ENCODE peak calls at places on chromosomes 16 and 17, in four cellular contexts. Q, R, D and B are unnamed samples.

GRCh38 chr17:57337390-57337789 is 81.1 kb downstream of the MSI2 start:
- DNase-seq in Q (no peak), R (no peak), D (no peak), B (no peak)

GRCh38 chr17:6641374-6641818 is 536 bp downstream of the TXNDC17 start:
- DNase-seq in Q (no peak), R (no peak), D (peak; percentile 9), B (no peak)

GRCh38 chr16:54288592-54289241 is 2.1 kb upstream of the IRX3 start:
- DNase-seq in Q (no peak), R (no peak), D (no peak), B (no peak)

GRCh38 chr17:43531082-43531378 is 15.1 kb downstream of the ETV4 start:
- DNase-seq in Q (no peak), R (no peak), D (no peak), B (no peak)

GRCh38 chr17:33811006-33811760 is 443.9 kb upstream of the CCL2 start:
- DNase-seq in Q (no peak), R (no peak), D (no peak), B (peak; percentile 6)

GRCh38 chr17:31596382-31597323 is 205.2 kb downstream of the RAB11FIP4 start:
- DNase-seq in Q (peak; percentile 70), R (peak; percentile 44), D (peak; percentile 54), B (no peak)

GRCh38 chr17:81036128-81036891 is 1.4 kb downstream of the BAIAP2 start:
- DNase-seq in Q (no peak), R (no peak), D (no peak), B (no peak)

GRCh38 chr17:933168-934083 is 46.1 kb downstream of the NXN start:
- DNase-seq in Q (no peak), R (peak; percentile 75), D (no peak), B (no peak)

GRCh38 chr16:11406177-11406560 is 60.9 kb downstream of the RMI2 start:
- DNase-seq in Q (no peak), R (no peak), D (no peak), B (no peak)

GRCh38 chr17:77869665-77870132 is 88.8 kb upstream of the TNRC6C start:
- DNase-seq in Q (peak; percentile 87), R (no peak), D (no peak), B (no peak)

GRCh38 chr17:48261297-48261880 is 153.8 kb downstream of the SNX11 start:
- DNase-seq in Q (no peak), R (peak; percentile 54), D (peak; percentile 57), B (peak; percentile 20)

GRCh38 chr17:30095507-30096244 is 20.9 kb upstream of the NSRP1 start:
- DNase-seq in Q (peak; percentile 36), R (peak; percentile 64), D (no peak), B (peak; percentile 18)

GRCh38 chr17:69227536-69227935 is 1.1 kb downstream of the ABCA10 start:
- DNase-seq in Q (no peak), R (no peak), D (no peak), B (no peak)
- TF ChIP-seq TCF12 in Q (no peak), R (no peak), D (no peak), B (no peak)

GRCh38 chr16:84117482-84117843 is 721 bp upstream of the MBTPS1 start:
- DNase-seq in Q (no peak), R (no peak), D (no peak), B (peak; percentile 57)

GRCh38 chr16:84119368-84119767 is 2.6 kb upstream of the MBTPS1 start:
- DNase-seq in Q (no peak), R (no peak), D (no peak), B (no peak)

GRCh38 chr16:84116720-84117481 is at the start of gene MBTPS1:
- DNase-seq in Q (peak; percentile 91), R (peak; percentile 97), D (peak; percentile 91), B (peak; percentile 99)

GRCh38 chr16:84120023-84120422 is 3.3 kb upstream of the MBTPS1 start:
- DNase-seq in Q (no peak), R (no peak), D (no peak), B (no peak)

GRCh38 chr16:84115919-84116719 is 623 bp downstream of the MBTPS1 start:
- DNase-seq in Q (no peak), R (peak; percentile 54), D (no peak), B (no peak)
- TF ChIP-seq TCF12 in Q (no peak), R (no peak), D (no peak), B (no peak)

GRCh38 chr16:67537636-67538591 is 9.3 kb downstream of the RIPOR1 start:
- DNase-seq in Q (no peak), R (no peak), D (no peak), B (peak; percentile 85)
- TF ChIP-seq TCF12 in Q (no peak), R (no peak), D (no peak), B (no peak)

DNA sequence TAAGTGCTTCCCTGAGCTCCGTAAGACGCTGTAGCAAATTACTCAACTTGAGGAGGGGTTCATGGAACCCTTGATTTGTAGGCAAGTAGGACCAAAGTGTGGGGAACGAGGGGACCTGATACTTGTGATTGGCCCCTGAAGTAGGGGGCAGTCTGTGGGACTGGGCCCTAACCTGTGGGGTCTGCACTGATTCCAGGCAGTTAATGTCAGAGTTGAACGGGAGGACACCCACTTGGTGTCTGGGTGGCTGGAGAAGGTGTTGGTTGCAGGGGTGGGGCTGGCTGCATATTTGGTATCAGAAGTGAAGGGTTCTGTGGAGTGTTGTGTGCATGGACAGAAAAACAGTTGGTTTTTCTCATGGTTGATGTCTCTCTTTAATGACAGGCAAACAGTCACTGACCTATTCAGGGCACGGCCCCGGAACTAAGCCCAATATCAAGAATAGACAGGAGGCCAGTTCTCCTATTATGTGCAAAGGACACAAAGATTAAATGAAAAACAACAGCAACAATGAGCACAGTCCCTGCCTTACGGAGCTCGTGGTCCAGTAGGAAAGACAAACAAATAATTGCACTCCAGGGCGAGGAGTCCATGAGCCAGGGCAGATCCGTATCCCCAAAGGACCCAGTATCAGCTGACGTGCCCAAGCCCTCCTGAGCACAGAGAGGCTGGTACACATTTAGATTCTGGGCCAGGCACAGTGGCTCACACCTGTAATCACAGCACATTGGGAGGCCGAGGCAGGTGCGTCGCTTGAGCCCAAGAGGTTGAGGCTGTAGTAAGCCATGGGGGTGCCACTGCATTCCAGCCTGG is 19.2 kb downstream of the MXRA7 start:
- DNase-seq in Q (no peak), R (peak; percentile 86), D (no peak), B (no peak)
- TF ChIP-seq TCF12 in Q (no peak), R (no peak), D (no peak), B (no peak)

DNA sequence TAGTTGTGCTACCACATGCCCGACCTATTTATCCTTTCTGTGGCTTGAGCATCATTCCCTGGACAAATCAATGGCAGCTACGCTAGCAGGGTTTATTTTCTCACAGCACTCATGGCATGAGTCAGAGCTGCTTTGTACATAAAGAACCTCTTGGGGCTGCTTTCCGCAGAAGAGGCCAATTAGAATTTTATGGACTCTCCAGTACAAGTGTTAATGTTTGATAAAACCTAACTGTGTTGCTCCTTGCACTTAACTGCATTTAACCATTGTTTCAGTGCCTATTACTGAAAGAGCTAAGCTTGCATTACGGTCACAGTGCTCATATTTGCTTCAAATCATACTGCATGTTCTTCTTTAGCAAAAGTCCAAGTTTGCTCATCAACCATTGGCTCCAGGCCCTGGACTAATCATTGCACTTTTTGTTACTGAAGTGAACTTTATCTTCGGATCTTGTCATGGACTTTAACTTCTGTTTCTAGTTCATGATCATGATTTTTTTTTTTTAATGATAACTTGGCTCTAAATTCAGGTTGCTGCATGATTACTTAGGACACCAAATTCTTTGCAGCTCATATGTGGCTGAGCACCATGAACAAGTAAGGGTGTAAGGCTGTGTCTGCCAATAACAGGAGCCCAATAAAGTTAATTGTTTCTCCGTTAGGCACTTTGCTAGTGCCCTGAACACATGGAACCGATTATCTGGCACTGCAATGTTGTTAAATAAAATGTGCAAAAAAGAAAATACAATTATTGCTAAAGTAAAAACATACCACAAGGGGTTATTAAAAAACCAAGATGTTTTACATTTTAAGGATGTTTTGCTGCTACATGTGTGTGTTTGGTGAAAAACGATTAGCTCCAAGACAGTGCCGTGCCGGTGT is 492.2 kb downstream of the KCNJ2 start:
- DNase-seq in Q (no peak), R (no peak), D (no peak), B (no peak)
- TF ChIP-seq TCF12 in Q (no peak), R (no peak), D (no peak), B (no peak)